ENCODE peak calls at places on chromosomes 13 and 19, in four cellular contexts. Z is IMR-90, H is BE2C, E is HepG2. A is an unnamed sample. For H3K4me1, the result is how much of the 10 kb centered on the place peaks cover.

GRCh38 chr13:65594255-65594654 is 1635.9 kb downstream of the PCDH9 start:
- DNase-seq in H (no peak), Z (peak), E (no peak), A (no peak)

GRCh38 chr19:862529-863304 is 3.3 kb downstream of the CFD start:
- DNase-seq in E (no peak), Z (peak), H (peak), A (peak)

GRCh38 chr13:22040810-22041364 is 370.0 kb downstream of the FGF9 start:
- DNase-seq in Z (no peak), H (no peak), E (no peak), A (no peak)

GRCh38 chr13:48258430-48258829 is 25.4 kb downstream of the ITM2B start:
- DNase-seq in Z (no peak), E (no peak), H (no peak), A (no peak)

GRCh38 chr19:343941-344624 is 513 bp downstream of the MIER2 start:
- DNase-seq in H (peak), E (no peak), Z (no peak), A (peak)

GRCh38 chr13:21012841-21013681 is 48.3 kb downstream of the LATS2 start:
- DNase-seq in E (no peak), Z (no peak), H (no peak), A (no peak)

GRCh38 chr13:105202384-105202783 is 1333.1 kb downstream of the EFNB2 start:
- DNase-seq in H (peak), Z (peak), E (no peak), A (peak)

GRCh38 chr19:35045667-35046300 is 4.3 kb downstream of the HPN start:
- DNase-seq in H (no peak), Z (peak), E (no peak), A (peak)

GRCh38 chr19:33280351-33280921 is 21.9 kb downstream of the CEBPA start:
- DNase-seq in Z (no peak), H (no peak), E (no peak), A (no peak)

GRCh38 chr13:45102136-45102802 is 18.0 kb upstream of the GTF2F2 start:
- DNase-seq in H (no peak), Z (peak), E (no peak), A (no peak)

GRCh38 chr13:32045963-32046785 is 14.6 kb downstream of the FRY start:
- DNase-seq in Z (peak), E (peak), H (no peak), A (no peak)

GRCh38 chr13:52945348-52945747 is 83.3 kb upstream of the OLFM4 start:
- DNase-seq in H (no peak), Z (no peak), E (no peak), A (no peak)

GRCh38 chr13:109212630-109213029 is 573.8 kb downstream of the IRS2 start:
- DNase-seq in Z (no peak), E (no peak), H (no peak), A (no peak)

GRCh38 chr19:49801966-49802661 is 11.0 kb downstream of the FUZ start:
- DNase-seq in E (no peak), H (peak), Z (peak), A (peak)

GRCh38 chr13:51519839-51520238 is 64.4 kb upstream of the WDFY2 start:
- DNase-seq in E (peak), Z (peak), H (no peak), A (no peak)

DNA sequence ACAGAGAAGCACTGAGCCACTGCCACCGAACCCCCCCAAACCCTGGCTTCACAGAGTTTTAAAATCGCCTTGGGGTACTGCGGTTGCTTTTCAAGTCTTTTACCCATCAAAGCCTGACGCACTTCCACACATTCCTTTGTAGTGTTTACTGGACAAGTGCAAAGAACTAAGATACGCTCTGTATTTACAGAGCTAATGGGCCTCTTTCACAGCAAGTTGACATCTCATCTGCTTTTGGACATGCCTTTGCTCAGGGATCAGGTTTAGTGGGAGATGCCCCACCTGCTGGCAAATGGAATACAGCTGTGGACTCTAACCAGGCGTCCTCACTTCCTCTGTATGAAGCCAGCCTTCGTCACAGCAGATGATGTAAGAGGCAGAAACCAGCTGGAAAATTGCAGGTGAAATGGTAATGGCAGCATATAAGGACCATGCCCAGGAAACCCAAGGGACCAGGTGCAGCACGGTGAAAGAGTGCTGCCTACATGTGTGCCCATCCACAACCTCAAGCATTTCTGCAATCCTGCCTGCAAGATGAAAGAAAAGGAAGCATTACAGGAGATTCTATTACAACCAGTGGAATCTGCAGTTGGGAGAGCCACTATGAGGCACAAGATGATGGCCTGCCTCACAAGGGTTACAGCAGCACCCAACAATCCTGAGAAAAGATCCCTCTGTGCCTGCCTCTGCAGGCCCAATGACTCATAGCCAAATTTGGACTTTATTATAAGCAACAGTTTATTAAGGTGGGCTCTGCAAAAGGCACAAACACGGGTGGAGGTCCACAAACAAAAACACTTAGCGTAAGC is 34.7 kb downstream of the BRD4 start:
- DNase-seq in E (peak), H (peak), Z (peak), A (no peak)
- TF ChIP-seq CTCF in E (peak), H (peak), Z (peak), A (peak)

DNA sequence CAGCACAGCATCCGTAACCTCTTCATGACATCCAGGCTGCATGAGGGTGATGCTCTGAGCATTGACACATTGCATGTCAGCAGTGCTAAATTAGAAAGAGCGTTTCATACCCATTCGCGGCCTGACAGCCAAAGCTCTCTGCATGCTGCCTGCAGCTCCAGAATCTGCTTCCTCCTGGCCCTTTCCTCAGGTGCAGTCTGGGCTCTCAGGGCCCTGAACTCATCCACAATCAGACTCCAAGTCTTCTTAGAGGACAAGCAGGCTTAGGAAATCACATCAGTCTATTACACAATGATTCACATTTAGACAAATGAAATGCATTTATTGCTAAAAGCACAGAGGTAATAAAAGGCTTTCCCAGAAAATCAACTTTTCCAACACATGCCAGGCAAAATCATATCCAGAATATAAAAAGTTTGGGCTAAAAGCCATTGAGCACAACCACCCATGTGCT is 109.1 kb downstream of the COL4A2 start:
- DNase-seq in Z (peak), E (no peak), H (no peak), A (peak)
- H3K4me1 ChIP-seq in Z (under half), E (under half), H (under half), A (under half)

GRCh38 chr19:32200312-32201038 is 144.9 kb upstream of the ZNF507 start:
- DNase-seq in Z (no peak), H (no peak), E (no peak), A (no peak)
- H3K4me3 ChIP-seq in Z (no peak), H (no peak), E (no peak), A (no peak)

GRCh38 chr13:92896842-92897241 is 329.8 kb upstream of the GPC6 start:
- DNase-seq in H (peak), E (peak), Z (peak), A (peak)
- TF ChIP-seq CTCF in H (peak), E (peak), Z (no peak), A (peak)

DNA sequence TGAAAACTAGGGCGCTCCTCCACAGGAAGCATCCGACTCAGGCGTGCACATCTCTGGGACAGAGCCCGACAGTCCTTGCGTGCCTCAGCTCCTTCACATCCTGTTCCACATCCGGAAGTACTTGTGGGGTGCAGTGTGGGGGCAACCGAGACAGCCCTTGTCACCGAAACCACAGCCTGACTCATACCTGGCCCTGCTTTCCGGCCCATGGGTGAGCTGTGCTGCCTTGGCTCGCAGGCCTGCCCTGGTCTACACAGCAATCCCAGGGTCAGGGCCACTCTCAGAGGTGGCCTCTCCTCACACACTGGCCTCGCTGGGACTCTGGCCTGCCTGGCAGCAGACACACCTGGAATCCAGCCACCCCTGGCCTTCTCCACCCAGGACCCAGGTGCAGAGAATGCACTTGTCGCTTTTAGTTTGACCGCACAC is 100.4 kb downstream of the STK24 start:
- DNase-seq in H (no peak), Z (peak), E (no peak), A (peak)
- H3K4me1 ChIP-seq in H (under half), Z (under half), E (half or more), A (half or more)

GRCh38 chr19:4061683-4062575 is 4.8 kb downstream of the ZBTB7A start:
- DNase-seq in H (no peak), E (no peak), Z (no peak), A (no peak)

GRCh38 chr19:4062576-4063368 is 3.9 kb downstream of the ZBTB7A start:
- DNase-seq in Z (no peak), H (no peak), E (no peak), A (no peak)

GRCh38 chr19:4060621-4061177 is 6.0 kb downstream of the ZBTB7A start:
- DNase-seq in Z (no peak), E (no peak), H (no peak), A (no peak)

GRCh38 chr19:4059931-4060620 is 6.6 kb downstream of the ZBTB7A start:
- DNase-seq in H (no peak), Z (no peak), E (no peak), A (no peak)

GRCh38 chr19:4061178-4061682 is 5.5 kb downstream of the ZBTB7A start:
- DNase-seq in H (no peak), Z (no peak), E (peak), A (no peak)
- H3K4me3 ChIP-seq in H (no peak), Z (no peak), E (peak), A (no peak)

DNA sequence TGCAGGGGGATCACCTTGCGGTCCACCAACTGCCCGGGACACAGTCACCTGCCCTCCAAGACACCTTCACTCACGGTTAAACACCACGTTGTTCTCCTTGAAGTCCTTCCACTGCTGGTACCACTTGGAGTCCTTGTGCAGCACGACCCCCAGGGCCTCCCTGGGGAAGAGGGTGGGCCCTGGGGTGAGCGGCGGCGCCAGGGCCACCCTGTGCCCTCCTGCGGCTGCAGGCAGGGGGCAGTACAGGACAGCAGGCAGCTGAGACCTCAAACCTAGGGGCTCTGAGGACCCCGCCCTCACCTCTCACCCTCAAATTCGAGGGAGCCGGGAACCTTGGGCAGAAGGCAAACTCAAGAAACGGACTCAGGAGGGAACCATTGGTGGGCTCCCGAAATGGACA is 7.5 kb upstream of the CTXN1 start:
- DNase-seq in Z (no peak), E (no peak), H (no peak), A (no peak)
- TF ChIP-seq CTCF in Z (peak), E (peak), H (peak), A (peak)

GRCh38 chr13:99855516-99855915 is 116.1 kb downstream of the ZIC5 start:
- DNase-seq in H (no peak), Z (no peak), E (no peak), A (no peak)
- H3K4me1 ChIP-seq in H (under half), Z (under half), E (under half), A (under half)

GRCh38 chr19:53945441-53945840 is 17.3 kb upstream of the CACNG8 start:
- DNase-seq in Z (peak), H (no peak), E (no peak), A (no peak)
- H3K4me3 ChIP-seq in Z (no peak), H (no peak), E (no peak), A (no peak)

GRCh38 chr19:10114651-10115391 is 3.3 kb downstream of the P2RY11 start:
- DNase-seq in E (no peak), Z (no peak), H (no peak), A (no peak)

GRCh38 chr19:10112037-10112751 is 701 bp downstream of the P2RY11 start:
- DNase-seq in H (no peak), Z (no peak), E (no peak), A (peak)

GRCh38 chr19:10113964-10114650 is 2.6 kb downstream of the P2RY11 start:
- DNase-seq in Z (no peak), H (peak), E (no peak), A (no peak)

GRCh38 chr19:10112895-10113591 is 1.6 kb downstream of the P2RY11 start:
- DNase-seq in H (peak), Z (no peak), E (peak), A (peak)

DNA sequence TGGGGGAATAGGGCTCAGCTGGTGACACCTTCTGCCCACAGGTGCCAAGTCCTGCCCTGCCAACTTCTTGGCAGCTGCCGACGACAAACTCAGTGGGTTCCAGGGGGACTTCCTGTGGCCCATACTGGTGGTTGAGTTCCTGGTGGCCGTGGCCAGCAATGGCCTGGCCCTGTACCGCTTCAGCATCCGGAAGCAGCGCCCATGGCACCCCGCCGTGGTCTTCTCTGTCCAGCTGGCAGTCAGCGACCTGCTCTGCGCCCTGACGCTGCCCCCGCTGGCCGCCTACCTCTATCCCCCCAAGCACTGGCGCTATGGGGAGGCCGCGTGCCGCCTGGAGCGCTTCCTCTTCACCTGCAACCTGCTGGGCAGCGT is 2.1 kb downstream of the P2RY11 start:
- DNase-seq in H (no peak), E (no peak), Z (no peak), A (no peak)
- TF ChIP-seq CTCF in H (no peak), E (no peak), Z (no peak), A (no peak)